ENCODE peak calls at places on chromosomes 13 and 19, in five cellular contexts. V is NCI-H2081; J is AG04450; H is EL; T is stimulated activated CD4-positive, alpha-beta T cell treated with anti-CD3 and anti-CD28 coated beads, Interleukin-1b, Interleukin-23, amount 100 ng/mL, for 4 hours. S is an unnamed sample.

GRCh38 chr19:16326401-16327130 is 1.9 kb downstream of the KLF2 start:
- DNase-seq in V (no peak), J (no peak), H (peak), T (no peak), S (no peak)

GRCh38 chr19:3585301-3586123 is at the start of gene GIPC3:
- DNase-seq in V (no peak), J (no peak), H (no peak), T (no peak), S (no peak)

GRCh38 chr19:18433039-18433691 is 4.8 kb downstream of the ISYNA1 start:
- DNase-seq in V (no peak), J (no peak), H (no peak), T (peak), S (no peak)

GRCh38 chr13:44578064-44578394 is 1.9 kb upstream of the TSC22D1 start:
- DNase-seq in V (no peak), J (no peak), H (no peak), T (no peak), S (no peak)

GRCh38 chr19:55657004-55657747 is 2.3 kb downstream of the U2AF2 start:
- DNase-seq in V (no peak), J (no peak), H (no peak), T (no peak), S (no peak)

GRCh38 chr19:2189880-2190279 is 26.1 kb downstream of the DOT1L start:
- DNase-seq in V (no peak), J (no peak), H (no peak), T (no peak), S (no peak)

GRCh38 chr19:7926021-7926726 is at the start of gene CTXN1:
- DNase-seq in V (peak), J (no peak), H (peak), T (peak), S (peak)

GRCh38 chr19:5993516-5994406 is 15.8 kb upstream of the RANBP3 start:
- DNase-seq in V (no peak), J (no peak), H (peak), T (no peak), S (no peak)

GRCh38 chr13:47999973-48000372 is 1.1 kb downstream of the SUCLA2 start:
- DNase-seq in V (no peak), J (no peak), H (no peak), T (no peak), S (no peak)

GRCh38 chr13:33125821-33126570 is 109.8 kb downstream of the KL start:
- DNase-seq in V (no peak), J (peak), H (peak), T (no peak), S (peak)

GRCh38 chr19:57171551-57172081 is 4.3 kb upstream of the DUXA start:
- DNase-seq in V (no peak), J (no peak), H (peak), T (no peak), S (no peak)

GRCh38 chr13:41613984-41614581 is 156.7 kb downstream of the RGCC start:
- DNase-seq in V (no peak), J (peak), H (peak), T (no peak), S (no peak)

GRCh38 chr13:110257408-110257807 is 49.5 kb downstream of the COL4A1 start:
- DNase-seq in V (no peak), J (no peak), H (no peak), T (no peak), S (no peak)

S was measured in ACHN.